ENCODE peak calls at places on chromosomes 2 and 18, in five cellular contexts. P, H, V, M and O are unnamed samples. For H3K4me1 and H3K9me3, the result is how much of the 10 kb centered on the place peaks cover.

GRCh38 chr2:24887325-24887874 is 32.6 kb downstream of the ADCY3 start:
- DNase-seq in V (no peak), P (no peak), M (no peak), H (no peak), O (no peak)

GRCh38 chr2:202032841-202033316 is 776 bp upstream of the FZD7 start:
- DNase-seq in M (no peak), P (peak), H (peak), V (no peak), O (peak)

GRCh38 chr2:237218756-237219155 is 133.1 kb downstream of the COPS8 start:
- DNase-seq in V (no peak), H (no peak), P (no peak), M (no peak), O (no peak)

GRCh38 chr18:23453657-23454011 is 547 bp downstream of the RIOK3 start:
- DNase-seq in M (no peak), H (no peak), P (no peak), V (peak), O (peak)

GRCh38 chr2:8544786-8545631 is 136.8 kb upstream of the ID2 start:
- DNase-seq in P (peak), V (peak), H (peak), M (peak), O (peak)

GRCh38 chr2:20457027-20457426 is 10.2 kb downstream of the RHOB start:
- DNase-seq in P (no peak), H (no peak), V (no peak), M (no peak), O (no peak)

GRCh38 chr2:172901913-172902312 is 166.3 kb downstream of the RAPGEF4 start:
- DNase-seq in H (no peak), P (no peak), M (no peak), V (no peak), O (no peak)

GRCh38 chr2:85237849-85238570 is 89.8 kb downstream of the TGOLN2 start:
- DNase-seq in P (no peak), V (no peak), H (no peak), M (no peak), O (no peak)

GRCh38 chr2:187504312-187504921 is 49.8 kb downstream of the TFPI start:
- DNase-seq in M (no peak), V (no peak), P (no peak), H (no peak), O (no peak)

GRCh38 chr18:24322594-24323136 is 75.0 kb downstream of the OSBPL1A start:
- DNase-seq in H (no peak), M (no peak), P (no peak), V (no peak), O (no peak)

DNA sequence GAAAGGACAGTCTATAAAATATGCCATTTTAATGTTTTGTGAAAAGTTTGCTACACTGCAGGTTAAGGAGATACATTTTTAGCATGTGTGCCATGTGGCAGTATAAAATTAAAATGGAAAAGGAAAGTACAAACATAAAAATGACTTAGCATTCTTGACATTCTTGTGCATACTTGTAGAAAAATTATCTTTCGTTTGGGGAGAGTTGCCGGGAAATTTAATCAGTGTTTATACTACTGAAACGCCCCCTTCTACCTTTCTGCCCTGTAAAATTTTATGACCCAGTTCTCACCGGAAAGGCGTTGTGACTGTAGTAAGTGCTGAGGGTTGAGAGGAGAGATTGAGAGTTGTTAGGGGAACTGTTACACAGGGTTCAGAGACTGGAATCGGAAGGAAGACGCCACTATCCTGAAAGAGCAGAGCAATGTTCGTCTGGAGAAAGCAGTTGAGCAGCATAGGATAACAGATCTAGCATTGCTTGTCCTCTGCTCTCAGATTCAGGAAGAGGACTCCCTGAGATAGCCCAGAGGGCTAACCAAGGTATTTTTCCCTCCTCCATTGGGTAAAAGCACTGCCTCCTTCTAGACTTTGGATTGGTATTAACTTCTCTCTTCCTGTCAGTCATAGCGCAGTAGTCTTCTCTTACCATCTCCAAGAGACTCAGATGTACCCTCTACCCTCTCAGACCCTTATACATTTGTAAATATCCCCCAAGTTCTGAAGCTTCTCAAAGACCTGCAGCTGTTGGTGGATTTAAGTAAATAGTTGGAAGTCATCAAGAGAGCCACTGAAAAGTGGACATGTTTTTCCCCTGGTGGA is 2.7 kb downstream of the CDH20 start:
- DNase-seq in M (no peak), P (no peak), H (no peak), V (no peak), O (no peak)
- H3K4me1 ChIP-seq in M (under half), P (under half), H (under half), V (under half), O (under half)

GRCh38 chr18:14971461-14972185 is 223.7 kb downstream of the ANKRD30B start:
- DNase-seq in V (no peak), P (no peak), H (no peak), M (no peak), O (no peak)

GRCh38 chr18:14969507-14969906 is 221.5 kb downstream of the ANKRD30B start:
- DNase-seq in M (no peak), H (no peak), V (no peak), P (no peak), O (peak)

GRCh38 chr18:14974088-14974487 is 226.1 kb downstream of the ANKRD30B start:
- DNase-seq in P (no peak), H (no peak), V (no peak), M (no peak), O (no peak)

GRCh38 chr18:14965553-14965952 is 217.6 kb downstream of the ANKRD30B start:
- DNase-seq in M (no peak), H (no peak), V (no peak), P (no peak), O (no peak)

GRCh38 chr18:14970027-14970426 is 222.1 kb downstream of the ANKRD30B start:
- DNase-seq in H (no peak), V (no peak), P (no peak), M (no peak), O (no peak)
- H3K9me3 ChIP-seq in H (under half), V (under half), P (under half), M (under half), O (under half)

DNA sequence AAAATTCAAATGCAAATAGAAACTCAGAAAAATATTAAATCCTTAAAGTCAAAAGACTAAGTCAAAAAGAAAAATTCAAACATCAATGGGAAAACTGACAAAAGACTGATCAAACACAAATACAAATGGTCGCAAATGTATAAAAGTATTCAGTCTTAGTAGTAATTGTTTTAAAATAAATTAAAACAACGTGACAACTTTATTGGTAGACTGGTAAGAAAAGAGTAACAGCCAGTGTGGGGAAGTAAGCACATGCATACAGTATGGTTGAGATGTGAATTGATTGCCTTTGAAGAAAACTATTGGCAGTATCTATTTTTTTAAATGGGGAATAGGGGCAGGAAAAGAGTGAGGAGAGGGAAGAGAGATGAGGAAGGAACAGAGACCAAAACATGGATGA is 9.8 kb downstream of the TMEM131 start:
- DNase-seq in M (no peak), V (no peak), P (no peak), H (no peak), O (no peak)
- H3K4me1 ChIP-seq in M (under half), V (under half), P (under half), H (under half), O (under half)

DNA sequence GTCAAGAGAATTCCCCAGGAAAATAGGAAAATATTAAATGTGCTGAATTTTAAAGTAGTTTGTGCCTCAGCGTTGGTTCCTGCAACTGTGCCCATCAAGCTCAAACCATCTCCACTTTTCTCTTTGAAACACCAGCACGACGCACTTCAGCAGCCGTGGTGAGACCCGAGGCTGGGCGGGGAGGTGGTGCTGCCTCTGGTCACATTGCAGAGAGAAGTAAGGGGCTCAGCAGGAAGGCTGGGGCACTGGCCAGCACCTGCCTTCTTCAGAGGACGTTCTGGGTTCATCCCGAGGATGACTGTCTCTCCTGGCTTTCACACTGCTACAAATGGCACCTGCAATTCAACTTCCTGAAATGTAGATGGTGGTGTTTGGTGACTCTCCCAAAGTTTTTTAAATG is 323.7 kb upstream of the SALL3 start:
- DNase-seq in P (no peak), V (no peak), M (no peak), H (no peak), O (no peak)
- H3K9me3 ChIP-seq in P (under half), V (under half), M (under half), H (under half), O (under half)

DNA sequence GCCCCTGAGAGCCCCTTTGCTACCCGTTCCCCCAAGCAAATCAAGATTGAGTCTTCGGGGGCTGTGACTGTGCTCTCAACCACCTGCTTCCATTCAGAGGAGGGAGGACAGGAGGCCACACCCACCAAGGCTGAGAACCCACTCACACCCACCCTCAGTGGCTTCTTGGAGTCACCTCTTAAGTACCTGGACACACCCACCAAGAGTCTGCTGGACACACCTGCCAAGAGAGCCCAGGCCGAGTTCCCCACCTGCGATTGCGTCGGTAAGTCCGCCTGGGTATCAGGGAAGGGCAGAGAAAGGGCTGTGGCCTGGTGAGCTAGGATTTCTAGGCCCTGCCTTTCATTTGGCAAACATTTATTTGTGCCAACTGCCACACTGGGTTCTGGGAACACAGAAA is 63.4 kb downstream of the TET3 start:
- DNase-seq in P (peak), H (no peak), V (no peak), M (no peak), O (no peak)
- H3K4me1 ChIP-seq in P (under half), H (under half), V (under half), M (under half), O (under half)

DNA sequence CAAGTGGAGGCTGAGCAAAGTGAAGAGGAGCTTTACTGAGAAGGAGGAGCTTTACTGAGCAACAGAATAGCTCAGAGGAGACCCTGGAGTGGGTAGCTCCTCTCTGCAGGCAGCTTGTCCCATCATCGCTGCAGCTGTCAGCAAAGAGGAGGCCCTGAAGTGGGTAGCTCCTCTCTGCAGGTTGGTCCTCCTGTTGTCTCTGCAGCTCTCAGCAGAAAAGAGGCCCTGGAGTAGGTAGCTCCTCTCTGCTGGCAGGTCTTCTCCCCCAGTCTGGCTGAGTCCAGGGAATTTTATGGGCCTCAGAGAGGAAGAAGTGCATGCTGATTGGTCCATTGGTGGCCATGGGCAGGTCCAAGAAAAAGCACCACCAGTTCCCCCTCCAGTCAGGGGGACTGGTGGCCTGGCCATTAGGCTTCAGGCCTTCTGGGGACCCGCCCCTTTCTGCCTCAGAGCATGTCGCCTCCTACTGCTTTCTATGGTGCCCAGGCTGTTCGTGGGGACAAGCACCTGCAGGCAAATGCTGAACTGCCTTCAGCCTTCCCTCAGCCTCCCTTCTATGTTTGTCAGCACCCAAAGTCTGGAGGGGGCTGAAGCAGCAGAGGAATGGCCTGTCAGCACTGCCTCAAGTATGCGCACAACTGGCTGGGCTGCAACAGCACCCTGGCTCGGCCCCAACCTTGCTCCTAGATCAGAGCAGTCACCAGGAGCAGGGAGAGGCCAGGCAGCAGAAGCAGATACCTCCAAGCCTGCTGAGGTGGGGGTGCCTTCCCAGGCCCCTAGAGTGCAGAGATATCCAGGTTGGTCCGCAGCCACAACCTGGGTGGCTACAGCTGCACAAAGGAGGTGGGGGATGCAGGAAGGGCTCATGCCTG is 5.9 kb downstream of the ZSCAN30 start:
- DNase-seq in H (no peak), M (peak), P (no peak), V (no peak), O (no peak)
- H3K9me3 ChIP-seq in H (under half), M (under half), P (under half), V (under half), O (under half)